ENCODE peak calls at places on chromosomes 1 and 21, in nine cellular contexts. P, L, J, T, E, U, M, I and Q are unnamed samples.

GRCh38 chr1:17825273-17826164 is 70.4 kb downstream of the ACTL8 start:
- DNase-seq in I (no peak), J (no peak), M (no peak), U (no peak), E (no peak), T (no peak), P (no peak), L (peak), Q (no peak)

GRCh38 chr21:43591468-43592050 is 67.7 kb downstream of the HSF2BP start:
- DNase-seq in T (no peak), M (no peak), U (no peak), E (peak), I (no peak), J (no peak), P (no peak), L (no peak), Q (no peak)

GRCh38 chr1:217627431-217627830 is 3.5 kb downstream of the GPATCH2 start:
- DNase-seq in M (no peak), T (no peak), E (peak), J (no peak), I (no peak), P (no peak), L (no peak), U (no peak), Q (no peak)

GRCh38 chr21:42850463-42850862 is 28.9 kb downstream of the WDR4 start:
- DNase-seq in J (no peak), P (no peak), I (no peak), T (no peak), U (no peak), E (no peak), M (no peak), L (no peak), Q (no peak)

GRCh38 chr1:205633421-205633976 is 1.7 kb upstream of the ELK4 start:
- DNase-seq in L (no peak), I (peak), M (peak), P (no peak), T (peak), J (no peak), E (peak), U (peak), Q (no peak)

GRCh38 chr1:27142464-27142863 is 12.5 kb downstream of the SLC9A1 start:
- DNase-seq in P (no peak), U (no peak), J (no peak), M (peak), L (peak), I (peak), E (no peak), T (no peak), Q (no peak)

GRCh38 chr1:7044471-7044805 is 259.2 kb downstream of the CAMTA1 start:
- DNase-seq in T (no peak), U (no peak), J (no peak), L (peak), I (no peak), P (peak), M (no peak), E (no peak), Q (no peak)

GRCh38 chr1:201050515-201051277 is 27.2 kb upstream of the KIF21B start:
- DNase-seq in U (peak), M (no peak), E (no peak), I (no peak), T (peak), P (no peak), J (no peak), L (no peak), Q (no peak)

GRCh38 chr21:42220138-42220701 is 1.3 kb downstream of the ABCG1 start:
- DNase-seq in J (peak), U (peak), T (peak), M (peak), I (peak), P (peak), L (peak), E (peak), Q (peak)

GRCh38 chr1:209048961-209049669 is 534.4 kb upstream of the CAMK1G start:
- DNase-seq in U (peak), J (no peak), M (peak), T (no peak), P (no peak), L (no peak), I (no peak), E (no peak), Q (no peak)

GRCh38 chr1:111725192-111725591 is 14.0 kb downstream of the INKA2 start:
- DNase-seq in E (no peak), I (no peak), L (peak), M (no peak), U (no peak), T (no peak), P (peak), J (peak), Q (no peak)

GRCh38 chr1:173864179-173864867 is 3.5 kb downstream of the GAS5 start:
- DNase-seq in J (no peak), E (no peak), L (no peak), I (no peak), P (no peak), M (no peak), T (peak), U (peak), Q (no peak)

GRCh38 chr1:202157945-202158344 is 2.5 kb downstream of the PTPN7 start:
- DNase-seq in P (no peak), L (no peak), E (no peak), T (no peak), I (no peak), M (no peak), J (no peak), U (no peak), Q (no peak)

DNA sequence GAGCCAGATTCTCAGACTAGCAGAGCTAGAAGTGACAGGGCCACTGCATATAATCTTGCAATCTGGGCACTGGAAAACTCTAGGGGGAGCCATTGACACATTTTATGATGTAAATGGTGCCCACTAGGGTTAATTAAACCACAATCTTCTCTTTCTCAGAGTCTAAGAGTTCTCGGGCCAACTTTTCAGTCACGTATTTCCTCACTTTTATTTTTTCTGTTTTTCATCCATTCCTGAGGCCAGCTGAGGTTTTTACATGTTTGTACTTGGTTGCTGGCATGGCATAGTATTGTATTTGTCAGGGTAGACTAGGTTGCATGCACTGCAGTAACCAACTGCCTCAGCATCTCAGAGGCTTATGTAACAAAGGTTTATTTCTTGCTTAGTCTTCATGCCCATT is 138.2 kb downstream of the ZNF326 start:
- DNase-seq in E (peak), U (peak), M (peak), P (peak), I (peak), T (peak), L (peak), J (peak), Q (peak)
- TF ChIP-seq CTCF in E (peak), U (peak), M (peak), P (peak), I (peak), T (peak), L (peak), J (peak), Q (peak)

GRCh38 chr1:188517139-188517538 is 1688.4 kb downstream of the PLA2G4A start:
- DNase-seq in T (no peak), L (no peak), I (no peak), P (no peak), J (no peak), U (no peak), M (no peak), E (no peak), Q (no peak)

GRCh38 chr1:188514917-188515316 is 1686.2 kb downstream of the PLA2G4A start:
- DNase-seq in E (no peak), P (no peak), M (no peak), T (no peak), U (no peak), I (no peak), L (no peak), J (no peak), Q (no peak)
- H3K9ac ChIP-seq in E (no peak), P (no peak), M (no peak), T (no peak), U (no peak), I (no peak), L (no peak), J (no peak), Q (no peak)

GRCh38 chr1:115463347-115463746 is 125.3 kb upstream of the NGF start:
- DNase-seq in P (no peak), T (no peak), E (no peak), I (peak), M (peak), U (no peak), J (no peak), L (peak), Q (no peak)
- TF ChIP-seq CTCF in P (peak), T (peak), E (no peak), I (peak), M (peak), U (no peak), J (no peak), L (no peak), Q (no peak)

GRCh38 chr1:3772715-3773571 is at the start of gene SMIM1:
- DNase-seq in U (no peak), M (peak), E (no peak), P (peak), J (no peak), T (no peak), I (no peak), L (no peak), Q (no peak)

GRCh38 chr1:3771108-3772026 is 1.2 kb upstream of the SMIM1 start:
- DNase-seq in L (peak), U (no peak), M (no peak), J (peak), I (no peak), T (no peak), E (no peak), P (peak), Q (no peak)

GRCh38 chr1:3773572-3774502 is 1.3 kb downstream of the SMIM1 start:
- DNase-seq in E (no peak), P (peak), U (no peak), I (no peak), T (no peak), L (no peak), M (no peak), J (no peak), Q (no peak)

GRCh38 chr1:3770047-3770765 is 2.3 kb upstream of the SMIM1 start:
- DNase-seq in M (no peak), I (no peak), L (no peak), U (no peak), T (no peak), E (no peak), P (peak), J (no peak), Q (no peak)

DNA sequence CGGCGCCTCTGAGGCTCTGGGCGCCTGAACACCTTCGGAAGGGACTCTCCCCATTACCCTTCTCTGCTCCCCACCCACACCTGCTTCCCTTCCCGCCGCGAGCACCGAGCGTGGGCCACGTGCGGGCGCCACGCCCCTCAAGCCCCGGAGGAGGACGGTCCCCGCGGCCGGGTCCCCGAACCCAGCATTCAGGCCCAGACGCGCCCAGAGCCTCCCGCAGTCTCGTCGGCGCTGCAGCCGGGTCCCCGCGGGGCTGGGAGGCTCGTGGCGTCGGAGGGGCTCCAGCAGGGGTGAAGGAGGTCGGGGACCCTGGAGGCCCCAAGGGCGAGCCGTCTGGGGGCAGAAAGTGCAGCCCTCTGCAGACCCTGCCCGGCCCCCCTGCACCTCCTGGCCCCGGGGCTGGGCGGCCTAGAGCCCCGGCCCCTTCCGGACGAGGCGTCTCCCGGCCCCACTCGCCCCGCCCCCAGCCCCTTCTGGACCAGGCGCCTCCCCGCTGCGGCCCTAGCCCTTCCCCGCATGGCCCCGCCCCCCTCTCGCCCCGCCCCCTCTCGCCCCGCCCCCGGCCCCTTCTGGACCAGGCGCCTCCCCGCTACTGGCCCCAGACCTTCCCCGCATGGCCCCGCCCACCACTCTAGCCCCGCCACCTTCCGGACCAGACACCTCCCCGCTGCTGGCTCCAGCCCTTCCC is 378 bp upstream of the SMIM1 start:
- DNase-seq in J (peak), P (peak), M (peak), E (peak), L (peak), I (peak), U (peak), T (peak), Q (peak)
- H3K9ac ChIP-seq in J (no peak), P (no peak), M (peak), E (no peak), L (no peak), I (no peak), U (peak), T (peak), Q (peak)

GRCh38 chr1:228031276-228031995 is 24.6 kb downstream of the WNT3A start:
- DNase-seq in J (no peak), U (no peak), L (peak), E (no peak), I (no peak), P (peak), T (no peak), M (no peak), Q (no peak)

GRCh38 chr1:228033376-228033775 is 26.6 kb downstream of the WNT3A start:
- DNase-seq in L (no peak), P (no peak), E (no peak), U (no peak), T (no peak), M (no peak), I (no peak), J (no peak), Q (no peak)

GRCh38 chr1:228032041-228032440 is 25.2 kb downstream of the WNT3A start:
- DNase-seq in P (no peak), T (no peak), J (no peak), L (peak), I (no peak), U (no peak), E (no peak), M (no peak), Q (no peak)

GRCh38 chr1:228030451-228031201 is 23.8 kb downstream of the WNT3A start:
- DNase-seq in P (peak), L (peak), J (no peak), M (no peak), T (no peak), U (no peak), I (no peak), E (no peak), Q (no peak)

GRCh38 chr1:228029281-228029680 is 22.5 kb downstream of the WNT3A start:
- DNase-seq in L (peak), U (no peak), P (peak), E (no peak), I (no peak), J (no peak), T (no peak), M (no peak), Q (no peak)
- TF ChIP-seq CTCF in L (no peak), U (no peak), P (no peak), E (no peak), I (no peak), J (no peak), T (no peak), M (no peak), Q (no peak)

GRCh38 chr1:71179997-71180396 is 99.2 kb upstream of the ZRANB2 start:
- DNase-seq in T (no peak), L (no peak), E (no peak), U (no peak), J (no peak), P (no peak), I (no peak), M (no peak), Q (no peak)

DNA sequence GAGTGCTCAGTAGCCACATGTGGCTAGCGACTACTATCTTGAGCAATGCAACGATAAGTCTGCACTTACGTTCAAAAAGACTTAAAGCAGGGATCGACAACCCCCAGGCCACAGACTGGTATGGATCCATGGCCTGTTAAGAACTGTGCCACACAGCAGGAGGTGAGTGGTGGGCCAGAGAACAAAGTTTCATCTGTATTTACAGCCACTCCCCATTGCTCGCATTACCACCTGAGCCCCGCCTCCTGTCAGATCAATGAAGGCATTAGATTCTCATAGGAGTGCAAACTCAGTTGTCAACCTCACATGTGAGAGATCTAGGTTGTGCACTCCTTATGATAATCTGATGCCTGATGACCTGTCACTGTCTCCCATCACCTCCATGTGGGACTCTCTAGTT is 103.6 kb upstream of the ZRANB2 start:
- DNase-seq in T (no peak), M (no peak), P (no peak), J (no peak), I (no peak), E (no peak), L (no peak), U (no peak), Q (no peak)
- H3K9ac ChIP-seq in T (no peak), M (no peak), P (no peak), J (no peak), I (no peak), E (no peak), L (no peak), U (no peak), Q (no peak)